ENCODE peak calls at places on chromosome 2, in nine cellular contexts. One of them, this sample, is unnamed.

GRCh38 chr2:72889991-72890390 is 2.8 kb downstream of the SPR start:
- DNase-seq in fibroblast of mammary gland: no peak
- DNase-seq in hypothalamus: no peak
- DNase-seq in breast epithelium: no peak
- DNase-seq in GM20000: no peak
- DNase-seq in GM10248: no peak
- DNase-seq in stimulated activated CD4-positive, alpha-beta T cell treated with anti-CD3 and anti-CD28 coated beads, Interleukin-1b, Interleukin-23, amount 100 ng/mL, for 24 hours: no peak
- DNase-seq in frontal cortex: no peak
- DNase-seq in heart right ventricle: no peak
- DNase-seq in this sample: no peak

GRCh38 chr2:119490653-119491195 is 33.6 kb downstream of the SCTR start:
- DNase-seq in fibroblast of mammary gland: no peak
- DNase-seq in hypothalamus: no peak
- DNase-seq in breast epithelium: no peak
- DNase-seq in GM20000: no peak
- DNase-seq in GM10248: no peak
- DNase-seq in stimulated activated CD4-positive, alpha-beta T cell treated with anti-CD3 and anti-CD28 coated beads, Interleukin-1b, Interleukin-23, amount 100 ng/mL, for 24 hours: no peak
- DNase-seq in frontal cortex: no peak
- DNase-seq in heart right ventricle: no peak
- DNase-seq in this sample: no peak

GRCh38 chr2:215171151-215171550 is 32.7 kb upstream of the ABCA12 start:
- DNase-seq in fibroblast of mammary gland: no peak
- DNase-seq in hypothalamus: no peak
- DNase-seq in breast epithelium: no peak
- DNase-seq in GM20000: peak; percentile 12
- DNase-seq in GM10248: no peak
- DNase-seq in stimulated activated CD4-positive, alpha-beta T cell treated with anti-CD3 and anti-CD28 coated beads, Interleukin-1b, Interleukin-23, amount 100 ng/mL, for 24 hours: no peak
- DNase-seq in frontal cortex: no peak
- DNase-seq in heart right ventricle: no peak
- DNase-seq in this sample: peak; percentile 47

GRCh38 chr2:127626917-127627739 is 18.8 kb upstream of the GPR17 start:
- DNase-seq in fibroblast of mammary gland: no peak
- DNase-seq in hypothalamus: no peak
- DNase-seq in breast epithelium: no peak
- DNase-seq in GM20000: no peak
- DNase-seq in GM10248: no peak
- DNase-seq in stimulated activated CD4-positive, alpha-beta T cell treated with anti-CD3 and anti-CD28 coated beads, Interleukin-1b, Interleukin-23, amount 100 ng/mL, for 24 hours: no peak
- DNase-seq in frontal cortex: no peak
- DNase-seq in heart right ventricle: no peak
- DNase-seq in this sample: peak; percentile 3

GRCh38 chr2:10900216-10901109 is 11.3 kb upstream of the KCNF1 start:
- DNase-seq in fibroblast of mammary gland: no peak
- DNase-seq in hypothalamus: no peak
- DNase-seq in breast epithelium: no peak
- DNase-seq in GM20000: peak; percentile 74
- DNase-seq in GM10248: peak; percentile 51
- DNase-seq in stimulated activated CD4-positive, alpha-beta T cell treated with anti-CD3 and anti-CD28 coated beads, Interleukin-1b, Interleukin-23, amount 100 ng/mL, for 24 hours: no peak
- DNase-seq in frontal cortex: no peak
- DNase-seq in heart right ventricle: no peak
- DNase-seq in this sample: peak; percentile 28

GRCh38 chr2:167844714-167845530 is 402.5 kb downstream of the STK39 start:
- DNase-seq in fibroblast of mammary gland: no peak
- DNase-seq in hypothalamus: no peak
- DNase-seq in breast epithelium: no peak
- DNase-seq in GM20000: no peak
- DNase-seq in GM10248: no peak
- DNase-seq in stimulated activated CD4-positive, alpha-beta T cell treated with anti-CD3 and anti-CD28 coated beads, Interleukin-1b, Interleukin-23, amount 100 ng/mL, for 24 hours: no peak
- DNase-seq in frontal cortex: no peak
- DNase-seq in heart right ventricle: no peak
- DNase-seq in this sample: no peak

GRCh38 chr2:42979870-42980763 is 187.7 kb upstream of the HAAO start:
- DNase-seq in fibroblast of mammary gland: no peak
- DNase-seq in hypothalamus: no peak
- DNase-seq in breast epithelium: no peak
- DNase-seq in GM20000: no peak
- DNase-seq in GM10248: no peak
- DNase-seq in stimulated activated CD4-positive, alpha-beta T cell treated with anti-CD3 and anti-CD28 coated beads, Interleukin-1b, Interleukin-23, amount 100 ng/mL, for 24 hours: no peak
- DNase-seq in frontal cortex: no peak
- DNase-seq in heart right ventricle: no peak
- DNase-seq in this sample: no peak

GRCh38 chr2:62196278-62196901 is 475 bp downstream of the B3GNT2 start:
- DNase-seq in fibroblast of mammary gland: no peak
- DNase-seq in hypothalamus: no peak
- DNase-seq in breast epithelium: peak; percentile 67
- DNase-seq in GM20000: peak; percentile 59
- DNase-seq in GM10248: peak; percentile 50
- DNase-seq in stimulated activated CD4-positive, alpha-beta T cell treated with anti-CD3 and anti-CD28 coated beads, Interleukin-1b, Interleukin-23, amount 100 ng/mL, for 24 hours: peak; percentile 34
- DNase-seq in frontal cortex: peak; percentile 39
- DNase-seq in heart right ventricle: peak; percentile 61
- DNase-seq in this sample: no peak

GRCh38 chr2:205692095-205692494 is 9.8 kb downstream of the NRP2 start:
- DNase-seq in fibroblast of mammary gland: peak; percentile 61
- DNase-seq in hypothalamus: no peak
- DNase-seq in breast epithelium: no peak
- DNase-seq in GM20000: no peak
- DNase-seq in GM10248: no peak
- DNase-seq in stimulated activated CD4-positive, alpha-beta T cell treated with anti-CD3 and anti-CD28 coated beads, Interleukin-1b, Interleukin-23, amount 100 ng/mL, for 24 hours: no peak
- DNase-seq in frontal cortex: no peak
- DNase-seq in heart right ventricle: no peak
- DNase-seq in this sample: peak; percentile 86

GRCh38 chr2:75022516-75022915 is 64.1 kb downstream of the POLE4 start:
- DNase-seq in fibroblast of mammary gland: peak; percentile 48
- DNase-seq in hypothalamus: no peak
- DNase-seq in breast epithelium: no peak
- DNase-seq in GM20000: no peak
- DNase-seq in GM10248: no peak
- DNase-seq in stimulated activated CD4-positive, alpha-beta T cell treated with anti-CD3 and anti-CD28 coated beads, Interleukin-1b, Interleukin-23, amount 100 ng/mL, for 24 hours: no peak
- DNase-seq in frontal cortex: no peak
- DNase-seq in heart right ventricle: no peak
- DNase-seq in this sample: peak; percentile 72

GRCh38 chr2:109689182-109689935 is 75.2 kb downstream of the SOWAHC start:
- DNase-seq in fibroblast of mammary gland: no peak
- DNase-seq in hypothalamus: no peak
- DNase-seq in breast epithelium: no peak
- DNase-seq in GM20000: no peak
- DNase-seq in GM10248: no peak
- DNase-seq in stimulated activated CD4-positive, alpha-beta T cell treated with anti-CD3 and anti-CD28 coated beads, Interleukin-1b, Interleukin-23, amount 100 ng/mL, for 24 hours: no peak
- DNase-seq in frontal cortex: no peak
- DNase-seq in heart right ventricle: no peak
- DNase-seq in this sample: no peak